ENCODE peak calls at places on chromosomes 7 and 10, in nine cellular contexts. O, X, B, F, G, P, R, Z and T are unnamed samples. For H3K27me3, the result is how much of the 10 kb centered on the place peaks cover.

GRCh38 chr10:7534480-7534852 is 123.6 kb upstream of the SFMBT2 start:
- DNase-seq in O (no peak), Z (no peak), P (no peak), R (no peak), F (no peak), G (no peak), X (no peak), B (no peak), T (no peak)

GRCh38 chr7:76310102-76310957 is 7.9 kb downstream of the HSPB1 start:
- DNase-seq in O (peak), B (no peak), P (peak), Z (no peak), G (peak), R (peak), X (peak), F (no peak), T (peak)

GRCh38 chr7:138029941-138030340 is 28.1 kb upstream of the CREB3L2 start:
- DNase-seq in P (no peak), R (no peak), O (no peak), F (no peak), G (no peak), B (no peak), X (no peak), Z (no peak), T (no peak)

GRCh38 chr7:45155357-45155900 is 2.2 kb upstream of the RAMP3 start:
- DNase-seq in Z (no peak), X (no peak), G (no peak), R (no peak), B (no peak), P (no peak), O (no peak), F (no peak), T (peak)

GRCh38 chr10:28906934-28907333 is 229.6 kb downstream of the BAMBI start:
- DNase-seq in B (peak), P (no peak), R (peak), X (no peak), G (no peak), Z (no peak), F (no peak), O (no peak), T (no peak)

GRCh38 chr7:67618569-67619543 is 622.2 kb downstream of the TYW1 start:
- DNase-seq in F (no peak), R (no peak), P (no peak), X (no peak), G (no peak), B (no peak), Z (no peak), O (no peak), T (no peak)

GRCh38 chr7:24877790-24878311 is 102.1 kb downstream of the OSBPL3 start:
- DNase-seq in O (no peak), B (peak), X (peak), Z (no peak), R (no peak), P (no peak), G (no peak), F (no peak), T (no peak)

GRCh38 chr7:90474284-90475210 is 5.1 kb downstream of the PTTG1IP2 start:
- DNase-seq in Z (peak), B (peak), R (peak), G (no peak), X (no peak), F (no peak), P (no peak), O (no peak), T (no peak)

GRCh38 chr7:113131367-113131766 is 13.0 kb upstream of the SMIM30 start:
- DNase-seq in R (no peak), Z (no peak), G (no peak), P (no peak), O (no peak), X (no peak), F (no peak), B (no peak), T (no peak)

GRCh38 chr10:44393051-44393630 is 8.2 kb upstream of the CXCL12 start:
- DNase-seq in O (no peak), R (no peak), G (no peak), P (peak), F (no peak), Z (no peak), X (peak), B (peak), T (no peak)

GRCh38 chr7:134440067-134440466 is 18.8 kb downstream of the AKR1B1 start:
- DNase-seq in Z (no peak), R (no peak), G (no peak), F (no peak), B (no peak), O (no peak), X (no peak), P (no peak), T (no peak)

GRCh38 chr10:10785627-10786333 is 231.9 kb upstream of the CELF2 start:
- DNase-seq in P (no peak), F (no peak), B (peak), O (no peak), X (no peak), R (peak), Z (no peak), G (no peak), T (no peak)

GRCh38 chr7:40200791-40201190 is 66.0 kb downstream of the SUGCT start:
- DNase-seq in B (peak), R (no peak), F (no peak), O (no peak), G (no peak), X (no peak), Z (no peak), P (no peak), T (no peak)

GRCh38 chr7:158270106-158270775 is 317.4 kb downstream of the PTPRN2 start:
- DNase-seq in Z (no peak), F (peak), P (no peak), X (no peak), G (no peak), O (no peak), R (no peak), B (no peak), T (peak)

GRCh38 chr7:139570119-139570518 is 46.6 kb downstream of the CLEC2L start:
- DNase-seq in P (no peak), F (no peak), G (no peak), B (no peak), O (no peak), R (no peak), X (no peak), Z (no peak), T (no peak)

GRCh38 chr7:156308976-156309620 is 331.5 kb upstream of the RNF32 start:
- DNase-seq in B (no peak), F (no peak), O (no peak), R (no peak), P (no peak), Z (no peak), X (no peak), G (no peak), T (no peak)

GRCh38 chr10:101938316-101939272 is 95.0 kb upstream of the KCNIP2 start:
- DNase-seq in X (no peak), O (no peak), Z (peak), R (peak), P (peak), B (peak), G (no peak), F (no peak), T (no peak)

GRCh38 chr7:12769464-12769863 is 82.0 kb downstream of the ARL4A start:
- DNase-seq in O (no peak), R (no peak), G (no peak), P (no peak), X (no peak), Z (no peak), B (peak), F (no peak), T (no peak)

GRCh38 chr7:142440219-142441073 is 182.6 kb upstream of the PRSS58 start:
- DNase-seq in P (no peak), G (no peak), X (no peak), R (peak), Z (peak), F (no peak), O (no peak), B (peak), T (no peak)

GRCh38 chr10:119207367-119207668 is at the start of gene GRK5:
- DNase-seq in P (peak), G (peak), X (peak), F (peak), Z (peak), R (peak), B (peak), O (peak), T (peak)

GRCh38 chr10:90227259-90227658 is 525.9 kb downstream of the KIF20B start:
- DNase-seq in Z (peak), X (no peak), P (no peak), G (no peak), O (no peak), B (peak), F (no peak), R (peak), T (no peak)

DNA sequence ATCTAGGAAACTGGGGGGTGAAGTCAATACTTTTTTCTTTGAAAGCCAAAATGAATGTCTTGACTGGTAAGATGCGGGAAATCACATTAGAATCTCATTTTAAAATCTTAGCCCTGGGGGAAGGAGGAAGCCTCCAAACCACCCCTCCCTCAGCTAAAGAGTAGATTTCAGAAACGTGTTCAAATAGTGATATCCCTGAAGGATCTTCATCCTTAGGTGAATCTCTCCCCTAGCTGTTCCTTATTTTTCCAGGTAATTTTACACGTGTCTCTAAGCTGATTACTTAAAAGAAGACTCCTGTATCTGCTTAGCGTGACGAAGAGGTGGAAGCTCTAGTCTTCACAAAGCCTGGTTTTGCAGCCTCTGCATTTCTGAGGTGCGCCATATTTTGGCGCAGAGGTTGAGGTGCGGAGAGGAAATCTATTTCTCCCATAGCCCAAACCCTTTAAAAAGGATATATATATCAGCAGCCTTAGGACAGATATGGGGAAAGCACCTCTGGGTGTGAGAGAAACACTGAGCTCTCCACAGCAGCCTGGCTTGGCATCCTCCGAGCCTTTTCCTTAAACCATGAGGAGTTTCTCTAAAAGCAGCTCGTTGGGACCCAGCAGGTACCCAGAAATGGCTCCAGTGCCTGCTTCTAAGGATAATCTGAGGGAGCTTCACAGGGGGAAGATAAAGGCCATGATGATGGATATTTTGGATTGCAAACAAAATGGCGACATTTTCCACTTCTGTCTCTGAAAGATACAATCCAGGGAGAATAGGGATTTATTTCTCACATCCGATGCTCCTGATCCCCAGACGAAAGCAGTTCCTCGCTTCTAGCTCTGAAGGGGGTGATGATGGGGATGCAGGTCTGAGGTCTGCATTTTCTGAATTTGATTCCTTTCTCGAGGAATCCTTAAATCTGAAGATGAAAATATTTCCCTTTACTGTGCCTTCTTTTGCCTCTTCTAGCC is 3.0 kb upstream of the HOXA2 start:
- DNase-seq in O (no peak), B (peak), G (no peak), P (no peak), R (peak), Z (no peak), F (peak), X (no peak), T (no peak)
- H3K27me3 ChIP-seq in O (under half), B (under half), G (under half), P (under half), R (under half), Z (under half), F (under half), X (under half), T (under half)

GRCh38 chr7:105352018-105352612 is 36.6 kb downstream of the SRPK2 start:
- DNase-seq in P (peak), F (peak), Z (no peak), R (peak), B (peak), X (peak), O (peak), G (peak), T (peak)
- TF ChIP-seq POLR2A in P (no peak), F (no peak), Z (no peak), R (no peak), B (no peak), X (no peak), O (no peak), G (no peak), T (no peak)

GRCh38 chr7:55478700-55479099 is 93.6 kb downstream of the VOPP1 start:
- DNase-seq in O (no peak), F (no peak), R (no peak), Z (no peak), B (no peak), X (no peak), G (no peak), P (no peak), T (no peak)
- H3K27ac ChIP-seq in O (no peak), F (no peak), R (no peak), Z (no peak), B (peak), X (no peak), G (no peak), P (no peak), T (no peak)

DNA sequence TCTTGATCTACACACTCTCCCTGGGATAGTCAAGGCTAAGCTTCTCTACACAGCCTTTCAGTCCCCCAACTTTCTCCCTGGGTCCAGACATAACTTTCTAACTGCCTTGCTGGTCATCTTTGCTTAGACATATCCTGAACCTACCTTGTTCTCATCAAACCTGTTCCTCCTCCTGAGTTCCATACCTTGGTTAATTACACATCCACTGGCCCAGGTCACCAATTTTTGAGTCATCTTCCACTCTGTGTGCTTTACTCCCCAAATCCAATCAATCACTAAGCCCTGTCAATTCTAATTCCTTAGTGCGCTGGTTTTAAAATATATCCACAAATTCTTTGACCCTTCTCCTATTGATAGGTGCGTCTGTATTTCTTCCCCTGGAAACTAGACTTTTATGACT is 107.0 kb downstream of the EVX1 start:
- DNase-seq in F (no peak), O (no peak), R (no peak), Z (no peak), X (no peak), G (no peak), B (no peak), P (no peak), T (no peak)
- H3K27me3 ChIP-seq in F (under half), O (under half), R (under half), Z (under half), X (under half), G (under half), B (under half), P (under half), T (under half)

GRCh38 chr7:1026721-1027151 is 17.6 kb upstream of the GPR146 start:
- DNase-seq in F (no peak), B (no peak), O (no peak), X (no peak), G (no peak), Z (no peak), P (no peak), R (no peak), T (no peak)

GRCh38 chr7:1028044-1028770 is 16.1 kb upstream of the GPR146 start:
- DNase-seq in X (peak), F (peak), G (peak), B (peak), O (peak), Z (peak), R (peak), P (peak), T (peak)

GRCh38 chr7:1025747-1026581 is 18.4 kb upstream of the GPR146 start:
- DNase-seq in Z (no peak), P (no peak), G (no peak), R (no peak), F (no peak), B (no peak), X (no peak), O (no peak), T (no peak)

GRCh38 chr7:1028775-1029636 is 15.3 kb upstream of the GPR146 start:
- DNase-seq in R (peak), Z (peak), X (peak), G (peak), P (peak), O (peak), F (peak), B (peak), T (peak)

GRCh38 chr7:1027285-1028043 is 16.9 kb upstream of the GPR146 start:
- DNase-seq in O (no peak), F (no peak), Z (no peak), G (no peak), P (no peak), B (peak), X (no peak), R (peak), T (no peak)
- TF ChIP-seq POLR2A in O (no peak), F (no peak), Z (no peak), G (no peak), P (no peak), B (no peak), X (no peak), R (no peak), T (no peak)

DNA sequence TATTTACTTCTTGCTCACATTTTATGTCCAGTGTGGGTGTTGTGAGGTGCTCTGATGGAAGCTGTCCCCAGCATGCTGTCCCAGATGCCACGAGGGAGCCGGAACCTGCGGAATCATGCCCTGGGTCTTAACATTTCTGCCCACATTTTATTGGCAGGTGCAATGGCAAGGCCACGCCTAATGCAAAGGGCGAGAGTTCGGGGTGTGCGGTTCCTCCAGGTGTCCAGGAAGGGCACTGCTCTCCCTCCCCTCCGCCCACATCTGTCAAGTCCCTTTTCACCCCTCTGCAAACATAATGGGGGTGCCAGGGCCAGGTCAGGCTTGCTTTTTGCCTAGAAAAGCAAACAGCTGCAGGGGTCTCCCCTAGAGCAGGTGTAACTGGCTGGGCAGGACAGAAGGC is 16.4 kb downstream of the PDAP1 start:
- DNase-seq in P (no peak), G (no peak), B (no peak), Z (no peak), F (peak), O (no peak), R (no peak), X (peak), T (no peak)
- H3K27ac ChIP-seq in P (peak), G (peak), B (no peak), Z (no peak), F (peak), O (no peak), R (no peak), X (peak), T (peak)